ENCODE peak calls at places on chromosomes 5 and 9, in seven cellular contexts. One of them, this sample, is unnamed.

GRCh38 chr9:29697011-29697410 is 2123.7 kb upstream of the C9orf72 start:
- DNase-seq in stromal cell of bone marrow: peak
- DNase-seq in uterus: no peak
- DNase-seq in stimulated activated CD4-positive, alpha-beta T cell treated with anti-CD3 and anti-CD28 coated beads, TNF-alpha, amount 100 ng/mL, for 48 hours: no peak
- DNase-seq in brain pericyte: no peak
- DNase-seq in activated naive CD4-positive, alpha-beta T cell treated with anti-CD3 and anti-CD28 coated beads for 36 hours: no peak
- DNase-seq in ACHN: no peak
- DNase-seq in this sample: no peak

GRCh38 chr9:36764364-36765076 is 191.8 kb downstream of the MELK start:
- DNase-seq in stromal cell of bone marrow: no peak
- DNase-seq in uterus: no peak
- DNase-seq in stimulated activated CD4-positive, alpha-beta T cell treated with anti-CD3 and anti-CD28 coated beads, TNF-alpha, amount 100 ng/mL, for 48 hours: no peak
- DNase-seq in brain pericyte: no peak
- DNase-seq in activated naive CD4-positive, alpha-beta T cell treated with anti-CD3 and anti-CD28 coated beads for 36 hours: no peak
- DNase-seq in ACHN: no peak
- DNase-seq in this sample: peak

GRCh38 chr5:67203701-67204074 is 7.1 kb upstream of the CD180 start:
- DNase-seq in stromal cell of bone marrow: no peak
- DNase-seq in uterus: no peak
- DNase-seq in stimulated activated CD4-positive, alpha-beta T cell treated with anti-CD3 and anti-CD28 coated beads, TNF-alpha, amount 100 ng/mL, for 48 hours: no peak
- DNase-seq in brain pericyte: no peak
- DNase-seq in activated naive CD4-positive, alpha-beta T cell treated with anti-CD3 and anti-CD28 coated beads for 36 hours: no peak
- DNase-seq in ACHN: no peak
- DNase-seq in this sample: no peak

GRCh38 chr5:94240616-94241287 is 377.7 kb downstream of the KIAA0825 start:
- DNase-seq in stromal cell of bone marrow: no peak
- DNase-seq in uterus: no peak
- DNase-seq in stimulated activated CD4-positive, alpha-beta T cell treated with anti-CD3 and anti-CD28 coated beads, TNF-alpha, amount 100 ng/mL, for 48 hours: no peak
- DNase-seq in brain pericyte: no peak
- DNase-seq in activated naive CD4-positive, alpha-beta T cell treated with anti-CD3 and anti-CD28 coated beads for 36 hours: no peak
- DNase-seq in ACHN: no peak
- DNase-seq in this sample: no peak

GRCh38 chr9:84819446-84819845 is 149.9 kb downstream of the NTRK2 start:
- DNase-seq in stromal cell of bone marrow: no peak
- DNase-seq in uterus: no peak
- DNase-seq in stimulated activated CD4-positive, alpha-beta T cell treated with anti-CD3 and anti-CD28 coated beads, TNF-alpha, amount 100 ng/mL, for 48 hours: no peak
- DNase-seq in brain pericyte: no peak
- DNase-seq in activated naive CD4-positive, alpha-beta T cell treated with anti-CD3 and anti-CD28 coated beads for 36 hours: no peak
- DNase-seq in ACHN: no peak
- DNase-seq in this sample: no peak

GRCh38 chr9:22337261-22337660 is 109.4 kb upstream of the DMRTA1 start:
- DNase-seq in stromal cell of bone marrow: peak
- DNase-seq in uterus: no peak
- DNase-seq in stimulated activated CD4-positive, alpha-beta T cell treated with anti-CD3 and anti-CD28 coated beads, TNF-alpha, amount 100 ng/mL, for 48 hours: no peak
- DNase-seq in brain pericyte: no peak
- DNase-seq in activated naive CD4-positive, alpha-beta T cell treated with anti-CD3 and anti-CD28 coated beads for 36 hours: no peak
- DNase-seq in ACHN: no peak
- DNase-seq in this sample: no peak

GRCh38 chr9:38048319-38048969 is 20.6 kb downstream of the SHB start:
- DNase-seq in stromal cell of bone marrow: peak
- DNase-seq in uterus: no peak
- DNase-seq in stimulated activated CD4-positive, alpha-beta T cell treated with anti-CD3 and anti-CD28 coated beads, TNF-alpha, amount 100 ng/mL, for 48 hours: no peak
- DNase-seq in brain pericyte: no peak
- DNase-seq in activated naive CD4-positive, alpha-beta T cell treated with anti-CD3 and anti-CD28 coated beads for 36 hours: no peak
- DNase-seq in ACHN: no peak
- DNase-seq in this sample: no peak

GRCh38 chr5:168670881-168671575 is 91.9 kb upstream of the PANK3 start:
- DNase-seq in stromal cell of bone marrow: no peak
- DNase-seq in uterus: no peak
- DNase-seq in stimulated activated CD4-positive, alpha-beta T cell treated with anti-CD3 and anti-CD28 coated beads, TNF-alpha, amount 100 ng/mL, for 48 hours: no peak
- DNase-seq in brain pericyte: no peak
- DNase-seq in activated naive CD4-positive, alpha-beta T cell treated with anti-CD3 and anti-CD28 coated beads for 36 hours: no peak
- DNase-seq in ACHN: no peak
- DNase-seq in this sample: no peak

GRCh38 chr9:88993327-88993726 is 2.1 kb downstream of the S1PR3 start:
- DNase-seq in stromal cell of bone marrow: no peak
- DNase-seq in uterus: no peak
- DNase-seq in stimulated activated CD4-positive, alpha-beta T cell treated with anti-CD3 and anti-CD28 coated beads, TNF-alpha, amount 100 ng/mL, for 48 hours: no peak
- DNase-seq in brain pericyte: no peak
- DNase-seq in activated naive CD4-positive, alpha-beta T cell treated with anti-CD3 and anti-CD28 coated beads for 36 hours: no peak
- DNase-seq in ACHN: no peak
- DNase-seq in this sample: no peak

GRCh38 chr5:175567954-175568353 is 89.6 kb downstream of the SFXN1 start:
- DNase-seq in stromal cell of bone marrow: no peak
- DNase-seq in uterus: no peak
- DNase-seq in stimulated activated CD4-positive, alpha-beta T cell treated with anti-CD3 and anti-CD28 coated beads, TNF-alpha, amount 100 ng/mL, for 48 hours: no peak
- DNase-seq in brain pericyte: no peak
- DNase-seq in activated naive CD4-positive, alpha-beta T cell treated with anti-CD3 and anti-CD28 coated beads for 36 hours: no peak
- DNase-seq in ACHN: no peak
- DNase-seq in this sample: no peak

GRCh38 chr9:78567693-78568092 is 270.8 kb downstream of the PSAT1 start:
- DNase-seq in stromal cell of bone marrow: no peak
- DNase-seq in uterus: no peak
- DNase-seq in stimulated activated CD4-positive, alpha-beta T cell treated with anti-CD3 and anti-CD28 coated beads, TNF-alpha, amount 100 ng/mL, for 48 hours: no peak
- DNase-seq in brain pericyte: no peak
- DNase-seq in activated naive CD4-positive, alpha-beta T cell treated with anti-CD3 and anti-CD28 coated beads for 36 hours: no peak
- DNase-seq in ACHN: no peak
- DNase-seq in this sample: no peak

GRCh38 chr5:124088289-124089064 is 576.5 kb downstream of the CSNK1G3 start:
- DNase-seq in stromal cell of bone marrow: no peak
- DNase-seq in uterus: no peak
- DNase-seq in stimulated activated CD4-positive, alpha-beta T cell treated with anti-CD3 and anti-CD28 coated beads, TNF-alpha, amount 100 ng/mL, for 48 hours: no peak
- DNase-seq in brain pericyte: no peak
- DNase-seq in activated naive CD4-positive, alpha-beta T cell treated with anti-CD3 and anti-CD28 coated beads for 36 hours: no peak
- DNase-seq in ACHN: no peak
- DNase-seq in this sample: no peak

This sample was measured in cerebellar cortex.